ENCODE peak calls at places on chromosomes 2 and 18, in nine cellular contexts. H is GM23338, B is A549, U is HCT116, E is HepG2, M is GM12878, P is Panc1, Y is SK-N-SH, W is K562. N is an unnamed sample.

GRCh38 chr2:208413931-208414330 is 7.3 kb downstream of the PTH2R start:
- DNase-seq in H (no peak), B (no peak), U (no peak), E (no peak), M (no peak), P (no peak), Y (no peak), W (no peak), N (no peak)

GRCh38 chr2:236081171-236081570 is 87.0 kb downstream of the GBX2 start:
- DNase-seq in H (no peak), B (no peak), U (no peak), E (no peak), M (no peak), P (no peak), Y (no peak), W (no peak), N (no peak)

GRCh38 chr2:232228332-232228731 is 150.2 kb upstream of the ALPP start:
- DNase-seq in H (no peak), B (no peak), U (no peak), E (no peak), M (no peak), P (no peak), Y (no peak), W (no peak), N (no peak)

GRCh38 chr2:2742745-2743144 is 411.7 kb upstream of the MYT1L start:
- DNase-seq in H (no peak), B (no peak), U (no peak), E (no peak), M (no peak), P (no peak), Y (no peak), W (no peak), N (no peak)

GRCh38 chr2:102100371-102101096 is 42.0 kb upstream of the IL1R1 start:
- DNase-seq in H (no peak), B (peak), U (no peak), E (peak), M (no peak), P (no peak), Y (no peak), W (no peak), N (no peak)

GRCh38 chr2:23497536-23497935 is 112.6 kb downstream of the KLHL29 start:
- DNase-seq in H (no peak), B (no peak), U (no peak), E (no peak), M (no peak), P (no peak), Y (no peak), W (no peak), N (no peak)

GRCh38 chr2:18899725-18900124 is 310.4 kb upstream of the NT5C1B start:
- DNase-seq in H (no peak), B (no peak), U (no peak), E (no peak), M (no peak), P (no peak), Y (no peak), W (no peak), N (no peak)

GRCh38 chr2:233409286-233409991 is 55.1 kb downstream of the DGKD start:
- DNase-seq in H (no peak), B (peak), U (no peak), E (no peak), M (no peak), P (no peak), Y (no peak), W (peak), N (no peak)

GRCh38 chr18:72727038-72727690 is 140.6 kb downstream of the NETO1 start:
- DNase-seq in H (no peak), B (peak), U (no peak), E (no peak), M (no peak), P (no peak), Y (no peak), W (no peak), N (no peak)

DNA sequence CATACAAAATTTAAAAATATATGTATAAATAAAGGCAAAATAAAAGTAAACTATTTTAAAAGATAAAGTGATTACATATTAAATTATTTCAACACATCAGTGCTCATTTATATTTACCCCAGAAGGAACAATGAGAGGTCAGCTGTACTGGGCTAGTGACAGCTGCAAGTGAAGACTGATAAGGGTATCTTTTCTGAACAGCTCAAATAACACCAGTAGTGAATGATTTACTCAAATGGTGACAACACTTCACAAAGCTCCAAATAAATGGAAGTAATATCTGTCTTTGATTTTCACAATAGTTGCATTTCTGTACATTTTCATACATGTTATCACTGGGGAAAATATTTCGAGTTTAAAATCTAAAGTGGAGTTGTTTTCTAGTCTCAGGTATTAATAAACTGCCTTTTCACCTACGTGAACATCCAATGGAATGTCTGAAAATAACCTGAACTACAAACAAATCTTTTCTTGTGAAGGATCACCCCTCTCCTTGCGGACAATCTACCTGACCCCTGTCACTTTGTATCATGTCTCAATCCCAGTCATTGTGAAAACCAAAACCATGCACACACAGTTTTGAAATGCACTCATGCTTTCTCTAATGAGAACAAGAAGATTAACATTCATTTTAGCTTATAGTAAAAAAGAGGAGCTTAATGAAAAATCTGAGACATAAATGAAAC is 1928.8 kb upstream of the CELF4 start:
- DNase-seq in H (no peak), B (no peak), U (no peak), E (peak), M (no peak), P (no peak), Y (no peak), W (no peak), N (no peak)
- H3K27ac ChIP-seq in H (no peak), B (no peak), U (no peak), E (peak), M (no peak), P (no peak), Y (no peak), W (no peak), N (no peak)

DNA sequence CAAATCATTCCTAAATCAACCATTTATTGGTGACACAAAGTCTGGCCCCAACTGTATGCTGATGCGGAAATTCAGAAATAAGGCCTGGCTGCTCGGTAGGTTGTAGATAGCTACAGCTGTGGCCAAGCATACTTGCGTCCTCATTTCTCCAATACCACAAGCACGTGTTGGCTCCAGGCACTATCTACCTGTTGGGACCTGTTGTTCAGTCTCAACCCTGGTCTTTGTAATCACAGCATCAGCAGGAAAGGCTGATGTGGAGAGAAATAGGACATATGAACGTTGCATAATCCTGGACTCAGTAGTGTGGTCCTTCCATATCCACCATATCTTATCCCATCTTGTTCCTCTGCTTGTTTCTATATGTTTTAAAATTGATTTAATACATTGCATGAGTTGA is 212.6 kb downstream of the PMAIP1 start:
- DNase-seq in H (no peak), B (no peak), U (no peak), E (no peak), M (no peak), P (no peak), Y (no peak), W (no peak), N (no peak)
- TF ChIP-seq REST in H (no peak), B (no peak), U (no peak), E (no peak), M (no peak), P (no peak), Y (no peak), W (no peak), N (no peak)

DNA sequence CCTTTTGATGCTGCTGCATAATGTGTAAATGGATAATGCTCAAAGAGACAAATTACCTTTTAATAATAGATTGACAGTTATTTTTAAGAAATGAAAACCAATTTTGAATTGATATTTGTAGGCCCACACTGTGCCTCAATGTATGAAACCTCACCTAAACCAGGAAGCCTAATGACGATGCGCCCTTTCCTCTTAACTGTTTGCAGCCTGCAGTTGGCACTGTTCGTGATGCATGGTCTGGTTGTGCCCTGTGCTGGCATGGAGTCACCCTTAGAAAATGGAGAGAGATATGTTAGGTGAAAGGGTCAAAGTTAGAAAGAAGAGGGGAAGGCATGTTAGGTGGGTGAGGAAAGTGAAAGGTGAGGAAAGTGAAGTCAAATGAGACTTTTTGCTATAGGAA is 390.2 kb downstream of the PTPRM start:
- DNase-seq in H (no peak), B (no peak), U (no peak), E (no peak), M (no peak), P (no peak), Y (no peak), W (no peak), N (no peak)
- H3K27ac ChIP-seq in H (no peak), B (peak), U (no peak), E (no peak), M (no peak), P (no peak), Y (no peak), W (no peak), N (no peak)

GRCh38 chr2:159124931-159125467 is 156.6 kb downstream of the TANC1 start:
- DNase-seq in H (no peak), B (no peak), U (no peak), E (no peak), M (no peak), P (no peak), Y (no peak), W (no peak), N (no peak)
- TF ChIP-seq REST in H (no peak), B (no peak), U (no peak), E (no peak), M (no peak), P (no peak), Y (no peak), W (no peak), N (no peak)

GRCh38 chr2:108917078-108917440 is 72.0 kb downstream of the EDAR start:
- DNase-seq in H (no peak), B (no peak), U (no peak), E (peak), M (no peak), P (no peak), Y (no peak), W (no peak), N (no peak)
- H3K27ac ChIP-seq in H (no peak), B (no peak), U (no peak), E (no peak), M (no peak), P (no peak), Y (no peak), W (no peak), N (no peak)

GRCh38 chr2:57181315-57182038 is 865.1 kb upstream of the VRK2 start:
- DNase-seq in H (no peak), B (no peak), U (no peak), E (no peak), M (no peak), P (no peak), Y (no peak), W (no peak), N (no peak)
- TF ChIP-seq REST in H (no peak), B (no peak), U (no peak), E (no peak), M (no peak), P (no peak), Y (no peak), W (no peak), N (no peak)

GRCh38 chr2:127575185-127575765 is 39.8 kb downstream of the MYO7B start:
- DNase-seq in H (no peak), B (no peak), U (no peak), E (no peak), M (no peak), P (no peak), Y (no peak), W (no peak), N (no peak)
- H3K27ac ChIP-seq in H (no peak), B (no peak), U (no peak), E (no peak), M (no peak), P (no peak), Y (no peak), W (no peak), N (peak)

DNA sequence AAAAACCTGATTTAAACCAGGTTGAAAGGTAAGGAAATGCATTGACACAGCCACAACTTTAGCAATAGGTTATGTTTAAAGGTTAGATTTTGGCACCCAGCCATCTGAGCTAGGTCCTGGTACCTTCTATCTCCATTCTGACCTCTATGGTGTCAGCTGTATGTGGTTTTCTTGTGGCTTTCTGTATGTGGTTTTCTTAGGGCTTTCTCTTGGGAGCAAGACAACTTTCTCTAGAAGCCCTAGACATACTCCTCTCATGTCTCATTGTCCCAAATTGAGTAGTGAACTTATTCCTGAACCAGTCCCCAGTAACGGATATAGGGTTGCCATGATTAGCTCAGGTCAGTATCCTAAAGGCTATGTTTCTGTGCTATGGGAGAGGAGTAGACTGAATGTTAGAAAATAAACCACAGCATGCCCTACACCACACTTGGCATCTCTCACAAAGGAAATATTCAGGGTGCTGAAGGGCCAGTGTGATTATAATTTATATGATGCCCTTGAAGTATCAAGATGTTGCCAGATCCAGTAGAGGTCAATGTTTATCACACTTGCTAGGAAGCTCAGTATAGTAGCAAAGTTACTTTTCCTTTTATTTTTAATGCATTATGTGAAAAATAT is 176.1 kb downstream of the CAPN13 start:
- DNase-seq in H (no peak), B (no peak), U (no peak), E (no peak), M (peak), P (no peak), Y (no peak), W (no peak), N (no peak)
- TF ChIP-seq REST in H (no peak), B (no peak), U (no peak), E (no peak), M (no peak), P (no peak), Y (no peak), W (no peak), N (no peak)